ENCODE peak calls at places on chromosomes 3 and 15, in five cellular contexts. I is MM.1S, W is heart right ventricle, F is A549, A is cardiac muscle cell. P is an unnamed sample.

GRCh38 chr3:128707935-128708494 is 18.0 kb upstream of the RAB7A start:
- DNase-seq in F (no peak), A (no peak), I (no peak), W (no peak), P (no peak)

GRCh38 chr3:5210926-5211325 is 23.4 kb downstream of the EDEM1 start:
- DNase-seq in W (no peak), A (no peak), F (no peak), I (no peak), P (no peak)

GRCh38 chr3:50687127-50687751 is 12.5 kb downstream of the DOCK3 start:
- DNase-seq in W (no peak), A (no peak), F (no peak), I (no peak), P (no peak)

GRCh38 chr15:51401872-51402517 is 60.5 kb downstream of the GLDN start:
- DNase-seq in F (peak; percentile 80), I (no peak), W (peak; percentile 34), A (peak; percentile 74), P (no peak)

GRCh38 chr3:187870360-187871203 is 125.3 kb upstream of the BCL6 start:
- DNase-seq in W (no peak), F (no peak), A (no peak), I (no peak), P (no peak)

GRCh38 chr3:68808563-68808962 is 123.8 kb downstream of the TAFA4 start:
- DNase-seq in A (no peak), I (no peak), W (no peak), F (no peak), P (no peak)

GRCh38 chr15:98684441-98684840 is 36.1 kb downstream of the IGF1R start:
- DNase-seq in F (no peak), A (no peak), I (no peak), W (no peak), P (no peak)

GRCh38 chr3:188584162-188584529 is 430.2 kb downstream of the LPP start:
- DNase-seq in I (no peak), F (no peak), A (no peak), W (no peak), P (no peak)

GRCh38 chr15:53477981-53478766 is 281.3 kb downstream of the WDR72 start:
- DNase-seq in A (peak; percentile 8), I (no peak), W (no peak), F (no peak), P (no peak)

GRCh38 chr3:51434110-51434509 is 43.0 kb downstream of the RBM15B start:
- DNase-seq in W (no peak), F (no peak), A (no peak), I (no peak), P (no peak)

GRCh38 chr3:128917291-128917690 is 37.9 kb downstream of the ACAD9 start:
- DNase-seq in F (no peak), I (no peak), W (no peak), A (no peak), P (no peak)

GRCh38 chr15:48090115-48090514 is 30.7 kb upstream of the SLC24A5 start:
- DNase-seq in F (no peak), I (no peak), W (no peak), A (no peak), P (no peak)

GRCh38 chr3:30607032-30607833 is 832 bp downstream of the TGFBR2 start:
- DNase-seq in F (no peak), I (peak; percentile 69), W (peak; percentile 83), A (peak; percentile 61), P (peak; percentile 83)

GRCh38 chr3:62546266-62546665 is 172.9 kb upstream of the FEZF2 start:
- DNase-seq in W (no peak), A (no peak), F (no peak), I (no peak), P (no peak)

GRCh38 chr15:22980189-22981136 is at the start of gene CYFIP1:
- DNase-seq in W (peak; percentile 90), F (peak; percentile 96), A (peak; percentile 87), I (peak; percentile 53), P (peak; percentile 86)

GRCh38 chr3:73586190-73586589 is 38.6 kb downstream of the PDZRN3 start:
- DNase-seq in W (no peak), A (no peak), F (no peak), I (no peak), P (no peak)

GRCh38 chr3:128573707-128574162 is 76.9 kb downstream of the RPN1 start:
- DNase-seq in F (no peak), A (no peak), I (no peak), W (peak; percentile 23), P (no peak)

GRCh38 chr3:112605285-112605684 is 35.7 kb downstream of the CCDC80 start:
- DNase-seq in A (no peak), F (no peak), I (no peak), W (peak; percentile 8), P (no peak)

GRCh38 chr3:35862057-35862456 is 222.7 kb downstream of the ARPP21 start:
- DNase-seq in W (no peak), I (no peak), A (peak; percentile 66), F (no peak), P (no peak)

GRCh38 chr3:158770254-158771017 is 31.4 kb upstream of the MFSD1 start:
- DNase-seq in W (no peak), I (peak; percentile 77), F (no peak), A (no peak), P (no peak)

GRCh38 chr3:95399580-95399979 is 1336.7 kb downstream of the NSUN3 start:
- DNase-seq in W (no peak), F (no peak), I (no peak), A (no peak), P (no peak)

GRCh38 chr15:70279096-70279495 is 181.4 kb upstream of the TLE3 start:
- DNase-seq in W (no peak), F (no peak), I (no peak), A (no peak), P (no peak)

GRCh38 chr3:124859025-124859424 is 28.1 kb downstream of the ITGB5 start:
- DNase-seq in F (peak; percentile 56), A (no peak), I (no peak), W (peak; percentile 23), P (no peak)

GRCh38 chr15:56760186-56760585 is 26.9 kb upstream of the ZNF280D start:
- DNase-seq in I (no peak), F (no peak), W (no peak), A (no peak), P (no peak)

GRCh38 chr15:70479785-70480184 is 283.6 kb downstream of the UACA start:
- DNase-seq in I (no peak), W (no peak), F (no peak), A (no peak), P (no peak)

GRCh38 chr15:83656943-83657528 is 3.1 kb downstream of the ADAMTSL3 start:
- DNase-seq in F (no peak), I (no peak), A (no peak), W (no peak), P (no peak)

GRCh38 chr15:83654379-83655236 is 685 bp downstream of the ADAMTSL3 start:
- DNase-seq in A (peak; percentile 12), I (no peak), F (no peak), W (peak; percentile 67), P (no peak)

GRCh38 chr15:83657549-83657948 is 3.6 kb downstream of the ADAMTSL3 start:
- DNase-seq in W (peak; percentile 14), I (no peak), F (no peak), A (no peak), P (no peak)

GRCh38 chr15:83655237-83655616 is 1.3 kb downstream of the ADAMTSL3 start:
- DNase-seq in W (no peak), A (no peak), I (no peak), F (no peak), P (no peak)

DNA sequence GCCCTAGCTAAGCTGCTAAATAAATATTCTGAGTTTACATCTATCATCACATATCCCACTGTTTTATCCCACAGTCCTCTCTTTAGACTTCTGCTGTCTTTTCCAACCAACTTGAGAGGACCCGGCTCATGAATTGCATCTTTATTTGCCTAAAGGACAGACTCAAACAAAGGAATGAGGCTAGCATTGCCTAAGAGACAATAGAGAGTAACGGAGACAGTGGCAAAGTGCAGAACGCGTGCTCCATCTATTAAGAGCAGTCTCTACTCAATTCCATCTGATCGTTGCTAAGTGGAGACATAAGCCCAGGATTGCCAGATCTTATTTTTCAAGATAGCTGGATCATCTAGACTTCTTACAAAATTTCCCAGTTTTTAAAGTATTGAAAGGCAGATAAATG is 2.3 kb downstream of the ADAMTSL3 start:
- DNase-seq in F (no peak), W (no peak), I (no peak), A (no peak), P (no peak)
- H3K27ac ChIP-seq in F (no peak overlapping the region), W (peak overlapping the region; percentile 87), I (no peak overlapping the region), A (no peak overlapping the region), P (no peak overlapping the region)

GRCh38 chr3:119880966-119881365 is 99.1 kb downstream of the NR1I2 start:
- DNase-seq in I (no peak), F (no peak), W (no peak), A (no peak), P (no peak)

GRCh38 chr3:119884161-119884557 is 102.3 kb downstream of the NR1I2 start:
- DNase-seq in F (no peak), I (no peak), A (no peak), W (no peak), P (no peak)

GRCh38 chr3:119885746-119886530 is 104.0 kb downstream of the NR1I2 start:
- DNase-seq in W (no peak), I (no peak), F (no peak), A (no peak), P (no peak)

GRCh38 chr3:119883461-119884160 is 101.7 kb downstream of the NR1I2 start:
- DNase-seq in W (no peak), I (no peak), F (no peak), A (no peak), P (no peak)
- TF ChIP-seq CTCF in W (no peak), I (no peak), F (peak; percentile 22), A (no peak), P (no peak)

GRCh38 chr3:142468456-142468855 is 20.6 kb upstream of the XRN1 start:
- DNase-seq in W (no peak), A (no peak), I (no peak), F (no peak), P (no peak)
- H3K4me1 ChIP-seq in W (no peaks in the 10 kb centered on the region), A (no peaks in the 10 kb centered on the region), I (no peaks in the 10 kb centered on the region), F (no peaks in the 10 kb centered on the region), P (no peaks in the 10 kb centered on the region)

GRCh38 chr15:65806387-65806786 is 14.3 kb upstream of the DENND4A start:
- DNase-seq in W (no peak), I (no peak), F (no peak), A (no peak), P (no peak)

GRCh38 chr15:65801229-65801813 is 9.2 kb upstream of the DENND4A start:
- DNase-seq in A (no peak), F (no peak), I (no peak), W (no peak), P (no peak)

GRCh38 chr15:65804252-65804931 is 12.3 kb upstream of the DENND4A start:
- DNase-seq in A (no peak), F (no peak), W (no peak), I (no peak), P (no peak)

DNA sequence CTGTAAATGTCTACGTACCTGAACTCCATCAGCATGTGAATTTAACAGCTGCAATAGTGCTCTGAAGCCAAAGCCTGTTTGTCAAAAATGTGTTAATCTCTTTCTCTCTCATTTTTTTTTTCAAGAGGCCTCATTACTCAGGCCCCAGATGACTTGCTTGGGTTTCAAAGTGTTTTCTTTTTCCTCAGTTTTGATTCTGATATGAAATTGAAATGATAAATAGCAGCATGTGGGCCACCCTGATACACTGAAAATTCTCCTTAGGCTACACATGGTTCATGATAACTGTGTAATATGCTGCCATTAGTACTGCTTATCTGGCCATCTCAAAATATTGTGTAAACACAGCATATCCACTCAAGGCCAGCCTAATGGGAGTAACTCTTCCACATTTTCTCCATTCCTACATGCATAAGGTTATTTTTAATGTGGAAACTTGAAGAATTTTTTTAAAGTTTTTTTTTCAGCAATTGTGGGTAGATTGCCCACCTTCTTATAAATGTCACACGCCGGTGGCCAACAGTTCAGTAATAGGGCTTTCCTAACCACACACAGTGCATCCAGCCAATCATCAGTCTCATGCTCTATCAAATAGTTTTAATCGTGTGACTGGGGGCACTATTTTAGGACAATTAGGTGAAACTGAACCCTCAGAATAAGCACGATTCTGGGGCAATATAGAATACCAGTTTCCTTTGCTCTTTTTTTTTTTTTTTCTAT is 13.1 kb upstream of the DENND4A start:
- DNase-seq in A (no peak), F (no peak), W (no peak), I (no peak), P (no peak)
- H3K27ac ChIP-seq in A (no peak overlapping the region), F (no peak overlapping the region), W (no peak overlapping the region), I (no peak overlapping the region), P (no peak overlapping the region)

P was measured in lung.